ENCODE peak calls at places on chromosomes 2 and 18, in eight cellular contexts. L is aorta; W is activated T-cell treated with anti-CD3 and anti-CD28 coated beads, Interleukin-2, amount 50 U/mL, for 48 hours; Y is HTR-8/SVneo; V is activated T-helper 1 cell treated with anti-CD3 and anti-CD28 coated beads, Interleukin-2, amount 50 U/mL, for 16 hours; P is activated CD4-positive, alpha-beta T cell treated with anti-CD3 and anti-CD28 coated beads for 1 hour; B is H9; C is HS-27A. R is an unnamed sample.
A peak's percentile ranks its signal among the peaks of the same experiment; 100 is the strongest.

GRCh38 chr2:26702025-26702424 is 9.5 kb downstream of the KCNK3 start:
- DNase-seq in L (no peak), W (no peak), Y (no peak), V (no peak), P (no peak), B (no peak), C (no peak), R (no peak)

GRCh38 chr2:85648619-85649018 is 19.4 kb downstream of the SFTPB start:
- DNase-seq in L (no peak), W (no peak), Y (peak; percentile 41), V (no peak), P (no peak), B (no peak), C (peak; percentile 34), R (no peak)

GRCh38 chr2:181784556-181784955 is 104.2 kb upstream of the NEUROD1 start:
- DNase-seq in L (no peak), W (no peak), Y (peak; percentile 21), V (no peak), P (no peak), B (no peak), C (peak; percentile 66), R (no peak)

GRCh38 chr18:50111398-50111797 is 83.5 kb downstream of the MYO5B start:
- DNase-seq in L (no peak), W (no peak), Y (no peak), V (no peak), P (no peak), B (no peak), C (no peak), R (no peak)

GRCh38 chr2:200812122-200813022 is 662 bp downstream of the BZW1 start:
- DNase-seq in L (peak; percentile 87), W (peak; percentile 71), Y (peak; percentile 56), V (peak; percentile 51), P (peak; percentile 43), B (peak; percentile 53), C (peak; percentile 60), R (peak; percentile 54)

GRCh38 chr2:234996467-234997270 is 44.9 kb downstream of the SH3BP4 start:
- DNase-seq in L (no peak), W (no peak), Y (peak; percentile 92), V (no peak), P (no peak), B (peak; percentile 91), C (peak; percentile 58), R (no peak)

GRCh38 chr2:217429981-217430500 is 570.2 kb upstream of the TNP1 start:
- DNase-seq in L (no peak), W (no peak), Y (no peak), V (no peak), P (no peak), B (no peak), C (no peak), R (no peak)

GRCh38 chr18:13811993-13812392 is 12.0 kb upstream of the MC5R start:
- DNase-seq in L (no peak), W (no peak), Y (peak; percentile 28), V (no peak), P (no peak), B (peak; percentile 49), C (no peak), R (no peak)

GRCh38 chr18:52288403-52289004 is 51.5 kb upstream of the DCC start:
- DNase-seq in L (no peak), W (peak; percentile 20), Y (no peak), V (no peak), P (no peak), B (peak; percentile 63), C (no peak), R (no peak)

GRCh38 chr2:41963661-41964525 is 83.9 kb upstream of the PKDCC start:
- DNase-seq in L (peak; percentile 85), W (no peak), Y (peak; percentile 55), V (no peak), P (no peak), B (peak; percentile 63), C (no peak), R (peak; percentile 84)

GRCh38 chr2:138122891-138123290 is 158.6 kb downstream of the HNMT start:
- DNase-seq in L (no peak), W (no peak), Y (no peak), V (no peak), P (no peak), B (no peak), C (no peak), R (no peak)

GRCh38 chr18:13681701-13682100 is 44.7 kb downstream of the FAM210A start:
- DNase-seq in L (no peak), W (no peak), Y (no peak), V (no peak), P (no peak), B (no peak), C (no peak), R (no peak)

R was measured in uterus.